ENCODE peak calls at places on chromosomes 12 and 14, in seven cellular contexts. C is neural crest cell, S is K562, O is Calu3, X is NCI-H524, L is NCI-H345, D is midbrain. I is an unnamed sample.

GRCh38 chr14:76486251-76486743 is 110.4 kb downstream of the ESRRB start:
- DNase-seq in C (no peak), S (no peak), O (no peak), X (peak), L (peak), D (no peak), I (peak)

GRCh38 chr12:113065126-113066007 is 8.8 kb downstream of the DTX1 start:
- DNase-seq in C (peak), S (peak), O (peak), X (peak), L (no peak), D (no peak), I (peak)

GRCh38 chr14:39372656-39373055 is 59.6 kb downstream of the FBXO33 start:
- DNase-seq in C (no peak), S (no peak), O (no peak), X (no peak), L (no peak), D (no peak), I (no peak)

GRCh38 chr14:81889529-81889928 is 355.9 kb upstream of the SEL1L start:
- DNase-seq in C (no peak), S (no peak), O (no peak), X (peak), L (no peak), D (no peak), I (no peak)

GRCh38 chr12:47777741-47778558 is 4.9 kb downstream of the SLC48A1 start:
- DNase-seq in C (no peak), S (peak), O (no peak), X (peak), L (no peak), D (peak), I (no peak)

GRCh38 chr12:69105101-69105613 is 134.2 kb upstream of the CPSF6 start:
- DNase-seq in C (no peak), S (no peak), O (no peak), X (peak), L (peak), D (no peak), I (no peak)

GRCh38 chr12:10001141-10001778 is 2.3 kb upstream of the CLEC1B start:
- DNase-seq in C (no peak), S (no peak), O (no peak), X (no peak), L (no peak), D (no peak), I (no peak)

GRCh38 chr14:50312734-50313054 is 570 bp downstream of the DMAC2L start:
- DNase-seq in C (no peak), S (no peak), O (no peak), X (no peak), L (no peak), D (no peak), I (peak)

GRCh38 chr12:48956279-48957140 is 777 bp downstream of the ARF3 start:
- DNase-seq in C (peak), S (peak), O (peak), X (peak), L (peak), D (peak), I (peak)

GRCh38 chr14:72053662-72054061 is 121.4 kb downstream of the RGS6 start:
- DNase-seq in C (no peak), S (no peak), O (no peak), X (no peak), L (no peak), D (no peak), I (no peak)

GRCh38 chr14:27485193-27485592 is 887.4 kb upstream of the NOVA1 start:
- DNase-seq in C (no peak), S (no peak), O (no peak), X (no peak), L (no peak), D (no peak), I (no peak)

GRCh38 chr14:63727231-63727735 is 582 bp downstream of the SGPP1 start:
- DNase-seq in C (peak), S (peak), O (peak), X (peak), L (peak), D (peak), I (no peak)

GRCh38 chr12:58105225-58106119 is 164.1 kb downstream of the ATP23 start:
- DNase-seq in C (no peak), S (no peak), O (no peak), X (no peak), L (no peak), D (no peak), I (no peak)

GRCh38 chr12:29157486-29157946 is 8.4 kb downstream of the FAR2 start:
- DNase-seq in C (no peak), S (no peak), O (no peak), X (no peak), L (no peak), D (no peak), I (no peak)

GRCh38 chr12:77003244-77003643 is 62.1 kb downstream of the E2F7 start:
- DNase-seq in C (no peak), S (no peak), O (no peak), X (no peak), L (no peak), D (no peak), I (no peak)